ENCODE peak calls at places on chromosomes 11 and 22, in five cellular contexts. L, G, O, I and P are unnamed samples.

GRCh38 chr22:32123657-32124056 is 35.4 kb downstream of the C22orf42 start:
- DNase-seq in L (peak), G (no peak), O (no peak), I (no peak), P (no peak)

GRCh38 chr11:70467196-70468085 is 69.1 kb downstream of the CTTN start:
- DNase-seq in L (peak), G (peak), O (peak), I (no peak), P (peak)

GRCh38 chr11:121892131-121892681 is 223.8 kb downstream of the BLID start:
- DNase-seq in L (peak), G (no peak), O (no peak), I (no peak), P (no peak)

GRCh38 chr11:69339916-69340565 is 46.1 kb downstream of the MYEOV start:
- DNase-seq in L (no peak), G (peak), O (no peak), I (peak), P (no peak)

GRCh38 chr22:27952091-27952490 is 33.0 kb upstream of the PITPNB start:
- DNase-seq in L (no peak), G (no peak), O (no peak), I (no peak), P (no peak)

GRCh38 chr11:35927730-35928129 is 16.1 kb upstream of the LDLRAD3 start:
- DNase-seq in L (no peak), G (peak), O (peak), I (peak), P (peak)

GRCh38 chr11:46918778-46919513 is 596 bp upstream of the LRP4 start:
- DNase-seq in L (peak), G (no peak), O (no peak), I (no peak), P (no peak)

GRCh38 chr11:120137611-120138521 is at the start of gene TRIM29:
- DNase-seq in L (no peak), G (peak), O (no peak), I (peak), P (peak)

GRCh38 chr11:2305862-2306823 is 4.3 kb downstream of the TSPAN32 start:
- DNase-seq in L (no peak), G (peak), O (peak), I (peak), P (peak)

GRCh38 chr22:17352798-17353197 is 16.5 kb upstream of the CECR2 start:
- DNase-seq in L (no peak), G (no peak), O (no peak), I (no peak), P (no peak)

GRCh38 chr11:80365980-80366379 is 925.1 kb upstream of the TENM4 start:
- DNase-seq in L (no peak), G (no peak), O (no peak), I (no peak), P (no peak)

DNA sequence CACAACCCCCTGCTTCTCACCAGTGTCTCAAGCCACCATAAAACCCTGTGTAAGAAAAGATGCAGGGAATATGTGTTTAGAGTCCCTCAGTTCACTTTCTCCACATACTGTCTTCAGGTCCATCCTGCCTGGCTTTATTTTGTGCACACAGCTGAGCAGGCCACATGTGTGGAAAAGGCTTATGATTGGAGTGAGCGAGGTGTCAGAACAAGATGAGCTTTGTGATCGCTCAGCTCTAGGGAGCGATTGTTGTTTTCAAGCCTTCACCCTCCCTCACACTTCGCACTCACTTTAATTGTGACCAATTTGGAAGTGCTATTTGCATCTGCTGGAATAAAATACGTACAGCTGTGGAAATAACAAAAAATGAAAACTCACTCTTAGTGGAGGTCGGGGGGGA is 931.1 kb upstream of the TENM4 start:
- DNase-seq in L (no peak), G (no peak), O (no peak), I (no peak), P (no peak)
- H3K27ac ChIP-seq in L (no peak), G (no peak), O (no peak), I (no peak), P (no peak)

DNA sequence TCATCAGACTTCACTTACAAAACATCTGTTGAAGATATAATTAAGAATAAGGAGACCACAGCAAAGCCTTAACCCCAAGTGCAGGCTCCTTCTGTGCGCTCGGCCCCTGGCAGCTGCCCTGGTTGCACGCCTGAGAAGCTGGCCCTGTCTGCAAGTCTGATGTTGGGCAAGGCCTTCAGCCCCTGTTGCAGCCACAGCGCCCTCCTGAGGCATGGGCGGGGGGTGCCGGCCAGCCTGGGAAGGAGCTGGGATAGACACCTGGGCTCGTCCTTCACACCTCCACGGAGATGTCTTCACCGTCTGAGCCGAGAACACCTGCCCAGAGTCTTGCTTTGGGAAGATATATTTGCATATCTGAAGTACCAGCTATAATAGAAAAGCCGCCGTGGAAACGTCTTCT is 104.1 kb downstream of the MPPED1 start:
- DNase-seq in L (no peak), G (no peak), O (no peak), I (no peak), P (no peak)
- H3K27ac ChIP-seq in L (no peak), G (no peak), O (no peak), I (no peak), P (no peak)

GRCh38 chr11:20238712-20239111 is 78.4 kb upstream of the DBX1 start:
- DNase-seq in L (no peak), G (no peak), O (no peak), I (no peak), P (peak)
- H3K27ac ChIP-seq in L (no peak), G (no peak), O (no peak), I (no peak), P (no peak)

DNA sequence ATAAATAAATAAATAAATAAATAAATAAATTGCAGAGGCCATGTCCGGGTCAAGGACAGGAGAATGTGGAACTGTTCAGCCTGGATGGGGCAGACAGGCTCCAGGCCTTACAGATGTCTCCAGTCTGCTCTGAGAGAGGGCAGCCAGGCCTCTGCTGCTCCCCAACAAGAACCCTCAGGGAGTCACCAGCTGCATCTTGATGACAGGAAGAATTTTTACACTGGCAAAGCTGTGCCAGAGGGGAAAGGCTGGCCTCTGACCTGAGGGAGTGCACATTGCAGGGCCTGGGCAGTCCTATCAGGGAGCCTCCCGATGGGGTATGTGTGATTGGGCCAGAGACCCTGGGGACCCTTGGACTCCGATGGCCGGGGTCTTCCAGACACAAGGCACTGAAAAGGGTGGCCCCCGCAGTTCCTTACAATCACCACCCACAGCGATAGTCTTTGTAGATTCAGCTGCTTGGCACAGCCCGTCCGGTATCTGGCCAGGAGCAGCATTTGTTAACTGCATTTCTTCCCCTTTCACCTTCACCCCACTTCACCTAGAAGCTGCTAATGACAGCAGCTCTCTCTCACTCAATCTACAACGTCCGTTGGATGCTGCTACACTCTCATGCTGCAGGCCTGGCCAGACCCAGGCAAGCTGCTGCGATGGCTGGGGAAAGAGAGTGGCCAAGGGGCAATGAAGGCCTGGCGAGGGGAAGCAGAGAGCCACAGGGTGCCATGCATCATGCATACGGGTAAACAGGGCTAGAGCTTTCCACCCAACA is 8.1 kb downstream of the MOGAT2 start:
- DNase-seq in L (no peak), G (no peak), O (no peak), I (no peak), P (no peak)
- H3K27ac ChIP-seq in L (no peak), G (no peak), O (no peak), I (no peak), P (no peak)

DNA sequence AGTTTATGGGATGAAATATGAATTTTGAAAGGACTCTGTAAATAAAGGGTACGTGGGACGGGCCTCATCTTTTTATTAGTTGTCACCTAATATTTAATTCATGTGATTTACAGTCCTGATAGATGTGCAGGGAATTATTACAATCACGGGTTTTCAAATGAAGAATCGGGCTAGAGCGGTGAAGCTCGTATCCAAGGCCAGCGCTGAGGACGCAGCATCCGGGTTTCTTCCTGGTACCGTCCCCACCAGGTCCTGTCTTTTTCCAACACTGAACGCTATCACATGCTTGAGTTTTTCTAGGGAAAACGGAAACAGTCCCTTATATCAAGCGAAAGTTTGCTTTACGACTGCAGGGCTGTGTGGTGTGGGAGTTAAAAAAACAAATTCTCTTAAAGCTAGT is 787 bp downstream of the SMDT1 start:
- DNase-seq in L (peak), G (peak), O (no peak), I (peak), P (peak)
- H3K27ac ChIP-seq in L (no peak), G (peak), O (peak), I (peak), P (peak)

GRCh38 chr22:38172016-38172431 is 9.6 kb downstream of the PLA2G6 start:
- DNase-seq in L (no peak), G (no peak), O (no peak), I (no peak), P (no peak)
- H3K27ac ChIP-seq in L (no peak), G (peak), O (no peak), I (peak), P (no peak)

GRCh38 chr11:86800076-86800955 is at the start of gene PRSS23:
- DNase-seq in L (peak), G (peak), O (no peak), I (no peak), P (peak)
- H3K27ac ChIP-seq in L (peak), G (peak), O (no peak), I (peak), P (peak)